ENCODE peak calls at places on chromosomes 6 and 20, in eight cellular contexts. A, G, X, C, P, Y, V and T are unnamed samples.

GRCh38 chr6:28281288-28282064 is at the start of gene PGBD1:
- DNase-seq in A (peak), G (peak), X (peak), C (peak), P (peak), Y (peak), V (peak), T (peak)

GRCh38 chr6:14910692-14911547 is 334.9 kb upstream of the JARID2 start:
- DNase-seq in A (peak), G (peak), X (peak), C (no peak), P (peak), Y (peak), V (peak), T (no peak)

GRCh38 chr6:160353950-160354496 is 5.8 kb downstream of the SLC22A3 start:
- DNase-seq in A (no peak), G (no peak), X (no peak), C (no peak), P (no peak), Y (no peak), V (no peak), T (no peak)

GRCh38 chr6:37347177-37348145 is 6.3 kb upstream of the RNF8 start:
- DNase-seq in A (no peak), G (no peak), X (peak), C (no peak), P (no peak), Y (no peak), V (no peak), T (no peak)

GRCh38 chr20:21396921-21397340 is 395 bp downstream of the NKX2-4 start:
- DNase-seq in A (peak), G (no peak), X (no peak), C (no peak), P (no peak), Y (no peak), V (no peak), T (no peak)

GRCh38 chr6:17836298-17836697 is 129.6 kb upstream of the NUP153 start:
- DNase-seq in A (no peak), G (no peak), X (no peak), C (no peak), P (peak), Y (no peak), V (no peak), T (no peak)

GRCh38 chr20:25453035-25453810 is 45.8 kb downstream of the GINS1 start:
- DNase-seq in A (no peak), G (peak), X (peak), C (no peak), P (peak), Y (no peak), V (peak), T (no peak)

GRCh38 chr20:52943185-52943841 is 28.8 kb upstream of the TSHZ2 start:
- DNase-seq in A (no peak), G (no peak), X (peak), C (no peak), P (peak), Y (no peak), V (peak), T (no peak)

GRCh38 chr20:9551808-9552550 is 37.6 kb downstream of the LAMP5 start:
- DNase-seq in A (no peak), G (no peak), X (no peak), C (no peak), P (no peak), Y (no peak), V (no peak), T (no peak)

GRCh38 chr20:20359628-20360027 is 8.3 kb upstream of the INSM1 start:
- DNase-seq in A (no peak), G (no peak), X (no peak), C (no peak), P (no peak), Y (no peak), V (no peak), T (no peak)
- H3K4me3 ChIP-seq in A (no peak), G (no peak), X (no peak), C (no peak), P (no peak), Y (no peak), V (no peak), T (no peak)

GRCh38 chr6:79984261-79984660 is 20.2 kb upstream of the TTK start:
- DNase-seq in A (no peak), G (no peak), X (peak), C (no peak), P (peak), Y (no peak), V (peak), T (peak)
- TF ChIP-seq CTCF in A (no peak), G (no peak), X (no peak), C (no peak), P (no peak), Y (no peak), V (no peak), T (peak)

GRCh38 chr6:152118224-152118623 is 310.7 kb downstream of the ESR1 start:
- DNase-seq in A (no peak), G (no peak), X (no peak), C (no peak), P (no peak), Y (no peak), V (no peak), T (no peak)
- H3K4me3 ChIP-seq in A (no peak), G (no peak), X (no peak), C (no peak), P (no peak), Y (no peak), V (no peak), T (no peak)

GRCh38 chr20:57020364-57020763 is 246.1 kb downstream of the BMP7 start:
- DNase-seq in A (no peak), G (no peak), X (no peak), C (no peak), P (no peak), Y (no peak), V (no peak), T (no peak)

GRCh38 chr20:57023997-57024396 is 242.4 kb downstream of the BMP7 start:
- DNase-seq in A (no peak), G (no peak), X (no peak), C (no peak), P (no peak), Y (no peak), V (no peak), T (no peak)

GRCh38 chr20:57023007-57023406 is 243.4 kb downstream of the BMP7 start:
- DNase-seq in A (no peak), G (no peak), X (no peak), C (no peak), P (no peak), Y (no peak), V (no peak), T (no peak)

GRCh38 chr20:57024849-57025248 is 241.6 kb downstream of the BMP7 start:
- DNase-seq in A (no peak), G (no peak), X (no peak), C (no peak), P (no peak), Y (no peak), V (no peak), T (no peak)

DNA sequence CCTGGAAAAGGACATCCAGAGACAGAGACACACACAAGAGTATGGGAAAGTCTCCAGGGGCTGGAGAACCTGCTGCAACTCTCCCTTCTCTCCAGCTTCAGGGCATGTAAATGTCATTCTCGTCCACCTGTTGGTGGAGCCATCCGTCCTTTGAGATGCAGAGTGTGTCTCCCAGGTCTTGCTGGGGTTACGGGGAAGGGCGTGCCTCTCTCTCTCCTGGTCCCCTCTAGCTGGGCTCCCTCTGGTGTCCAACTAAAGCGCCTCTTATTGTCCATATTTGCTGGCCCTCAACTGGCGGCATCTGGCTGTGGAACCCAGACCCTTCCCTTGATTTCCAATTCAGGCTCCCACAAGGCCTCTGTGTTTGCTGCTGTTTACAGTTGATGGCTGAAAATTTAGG is 244.1 kb downstream of the BMP7 start:
- DNase-seq in A (no peak), G (no peak), X (no peak), C (no peak), P (no peak), Y (no peak), V (no peak), T (no peak)
- TF ChIP-seq CTCF in A (no peak), G (no peak), X (peak), C (no peak), P (no peak), Y (no peak), V (no peak), T (no peak)

GRCh38 chr6:166165558-166166313 is 1.9 kb downstream of the TBXT start:
- DNase-seq in A (no peak), G (no peak), X (no peak), C (no peak), P (no peak), Y (no peak), V (no peak), T (no peak)

GRCh38 chr6:166168616-166169548 is 1.2 kb upstream of the TBXT start:
- DNase-seq in A (no peak), G (no peak), X (peak), C (no peak), P (peak), Y (no peak), V (no peak), T (no peak)

GRCh38 chr6:166167258-166167731 is 356 bp downstream of the TBXT start:
- DNase-seq in A (no peak), G (no peak), X (no peak), C (no peak), P (no peak), Y (no peak), V (no peak), T (no peak)

GRCh38 chr6:166167801-166168615 is at the start of gene TBXT:
- DNase-seq in A (no peak), G (no peak), X (no peak), C (no peak), P (no peak), Y (no peak), V (no peak), T (no peak)

GRCh38 chr6:166166314-166167257 is 1.1 kb downstream of the TBXT start:
- DNase-seq in A (no peak), G (no peak), X (no peak), C (no peak), P (no peak), Y (no peak), V (no peak), T (no peak)
- H3K4me3 ChIP-seq in A (no peak), G (no peak), X (no peak), C (no peak), P (no peak), Y (no peak), V (no peak), T (no peak)

GRCh38 chr6:134437376-134437775 is 119.5 kb upstream of the SGK1 start:
- DNase-seq in A (no peak), G (no peak), X (peak), C (no peak), P (peak), Y (no peak), V (peak), T (no peak)
- TF ChIP-seq CTCF in A (no peak), G (no peak), X (peak), C (peak), P (peak), Y (peak), V (no peak), T (no peak)

GRCh38 chr6:41600499-41601247 is 37.6 kb upstream of the MDFI start:
- DNase-seq in A (no peak), G (no peak), X (no peak), C (no peak), P (no peak), Y (no peak), V (no peak), T (no peak)

GRCh38 chr6:41601248-41601549 is 37.1 kb upstream of the MDFI start:
- DNase-seq in A (no peak), G (no peak), X (no peak), C (no peak), P (no peak), Y (no peak), V (no peak), T (no peak)

GRCh38 chr6:41604006-41604405 is 34.3 kb upstream of the MDFI start:
- DNase-seq in A (no peak), G (no peak), X (no peak), C (no peak), P (no peak), Y (no peak), V (no peak), T (no peak)

GRCh38 chr6:41602422-41602743 is 35.9 kb upstream of the MDFI start:
- DNase-seq in A (no peak), G (no peak), X (no peak), C (no peak), P (no peak), Y (no peak), V (no peak), T (no peak)

DNA sequence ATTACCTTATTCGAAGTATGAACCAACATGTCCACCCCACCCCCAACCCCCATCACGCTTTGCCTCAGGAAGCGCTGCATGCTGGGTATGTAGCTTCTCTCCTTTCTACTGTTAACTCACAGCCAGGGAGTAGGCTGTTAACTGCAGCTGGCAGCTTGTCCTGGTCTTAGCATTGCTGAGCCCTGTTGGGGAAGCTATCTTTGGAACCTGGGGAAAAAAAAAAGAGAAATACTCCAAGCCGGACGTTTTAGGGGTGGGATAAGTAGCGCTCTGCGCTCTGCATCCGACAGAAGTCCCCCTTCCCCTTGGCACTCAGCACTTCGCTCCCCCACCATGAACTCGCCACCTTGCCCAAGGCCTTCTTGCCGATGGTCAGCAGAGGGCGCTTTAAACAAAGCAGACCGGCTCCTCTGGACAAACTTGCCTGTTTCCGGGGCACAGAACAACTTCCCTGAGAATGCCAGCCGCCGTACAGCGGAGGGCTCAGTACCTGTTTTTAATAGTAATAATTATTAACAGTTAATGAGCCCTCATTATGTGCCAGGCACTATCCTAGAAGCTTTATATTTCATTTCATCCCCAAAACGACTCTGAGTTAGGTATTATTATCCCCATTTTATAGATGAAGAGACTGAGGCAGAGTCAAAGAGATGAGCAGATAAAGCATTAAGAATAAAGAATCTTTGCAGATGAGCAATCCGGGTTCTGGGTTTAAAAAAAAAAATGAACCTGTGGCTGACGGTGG is 35.2 kb upstream of the MDFI start:
- DNase-seq in A (peak), G (peak), X (peak), C (peak), P (peak), Y (peak), V (peak), T (peak)
- H3K4me3 ChIP-seq in A (no peak), G (no peak), X (peak), C (peak), P (peak), Y (peak), V (no peak), T (no peak)

GRCh38 chr6:32087574-32088486 is 21.3 kb downstream of the TNXB start:
- DNase-seq in A (peak), G (peak), X (peak), C (peak), P (peak), Y (peak), V (peak), T (no peak)
- TF ChIP-seq CTCF in A (peak), G (peak), X (peak), C (peak), P (peak), Y (peak), V (peak), T (peak)

GRCh38 chr20:47350691-47351545 is 5.6 kb downstream of the ZMYND8 start:
- DNase-seq in A (no peak), G (no peak), X (no peak), C (no peak), P (no peak), Y (no peak), V (no peak), T (no peak)
- H3K4me3 ChIP-seq in A (no peak), G (no peak), X (peak), C (no peak), P (no peak), Y (peak), V (no peak), T (peak)